ENCODE peak calls at places on chromosome 6, in five cellular contexts. C is breast epithelium, X is IMR-90, I is epithelial cell of esophagus, Z is pancreas. H is an unnamed sample.

GRCh38 chr6:8628063-8628462 is 192.7 kb upstream of the SLC35B3 start:
- DNase-seq in Z (no peak), X (no peak), I (peak; percentile 47), C (no peak), H (no peak)

GRCh38 chr6:2951723-2952122 is 19.6 kb downstream of the SERPINB6 start:
- DNase-seq in C (no peak), I (no peak), Z (peak; percentile 10), X (no peak), H (no peak)

GRCh38 chr6:45461486-45461885 is 83.8 kb upstream of the SUPT3H start:
- DNase-seq in C (no peak), Z (no peak), I (no peak), X (no peak), H (no peak)

GRCh38 chr6:169139179-169139971 is 114.3 kb downstream of the THBS2 start:
- DNase-seq in X (no peak), Z (no peak), I (no peak), C (no peak), H (no peak)

GRCh38 chr6:125787791-125788190 is 3.0 kb upstream of the NCOA7 start:
- DNase-seq in I (peak; percentile 27), C (no peak), X (peak; percentile 54), Z (no peak), H (peak; percentile 10)

GRCh38 chr6:125022391-125022989 is 60.3 kb downstream of the RNF217 start:
- DNase-seq in I (no peak), X (no peak), Z (no peak), C (no peak), H (no peak)

GRCh38 chr6:135250751-135251356 is 69.7 kb downstream of the MYB start:
- DNase-seq in I (no peak), X (no peak), C (no peak), Z (no peak), H (no peak)

GRCh38 chr6:153800580-153800979 is 238.5 kb upstream of the OPRM1 start:
- DNase-seq in C (no peak), Z (no peak), X (no peak), I (no peak), H (no peak)

GRCh38 chr6:27426045-27426620 is 37.6 kb downstream of the ZNF391 start:
- DNase-seq in C (no peak), Z (no peak), I (no peak), X (no peak), H (no peak)

GRCh38 chr6:131685266-131685780 is 15.9 kb downstream of the OR2A4 start:
- DNase-seq in X (no peak), Z (no peak), I (no peak), C (no peak), H (no peak)

GRCh38 chr6:99434702-99435530 is 9.8 kb upstream of the PNISR start:
- DNase-seq in X (peak; percentile 44), Z (no peak), I (peak; percentile 47), C (no peak), H (no peak)

GRCh38 chr6:41457303-41457670 is 88.9 kb upstream of the FOXP4 start:
- DNase-seq in X (no peak), C (no peak), I (no peak), Z (no peak), H (no peak)

GRCh38 chr6:119848706-119849105 is 499.1 kb upstream of the MAN1A1 start:
- DNase-seq in X (no peak), C (no peak), I (no peak), Z (no peak), H (no peak)

GRCh38 chr6:166415306-166415705 is 32.6 kb upstream of the MPC1 start:
- DNase-seq in I (no peak), C (no peak), Z (no peak), X (no peak), H (no peak)

GRCh38 chr6:14728396-14729024 is 517.4 kb upstream of the JARID2 start:
- DNase-seq in X (peak; percentile 89), C (no peak), I (peak; percentile 64), Z (no peak), H (no peak)

GRCh38 chr6:167750956-167751358 is 75.8 kb upstream of the AFDN start:
- DNase-seq in Z (peak; percentile 95), C (peak; percentile 97), X (no peak), I (peak; percentile 79), H (peak; percentile 90)

GRCh38 chr6:68695403-68695802 is 60.3 kb downstream of the ADGRB3 start:
- DNase-seq in C (no peak), Z (no peak), X (no peak), I (no peak), H (no peak)

GRCh38 chr6:50849016-50849748 is 30.5 kb downstream of the TFAP2B start:
- DNase-seq in C (no peak), X (no peak), Z (no peak), I (no peak), H (no peak)

GRCh38 chr6:129936329-129937165 is 75.4 kb upstream of the TMEM244 start:
- DNase-seq in I (peak; percentile 74), C (no peak), X (peak; percentile 60), Z (peak; percentile 23), H (peak; percentile 55)

GRCh38 chr6:142735182-142735581 is 209.8 kb downstream of the HIVEP2 start:
- DNase-seq in I (no peak), C (no peak), Z (no peak), X (peak; percentile 10), H (no peak)

GRCh38 chr6:2982464-2983121 is 11.2 kb upstream of the SERPINB6 start:
- DNase-seq in I (no peak), C (no peak), Z (no peak), X (no peak), H (no peak)

GRCh38 chr6:145244712-145245111 is 490.6 kb downstream of the EPM2A start:
- DNase-seq in I (peak; percentile 26), Z (no peak), C (no peak), X (no peak), H (no peak)

GRCh38 chr6:149212892-149213786 is 104.4 kb upstream of the TAB2 start:
- DNase-seq in C (no peak), I (no peak), X (no peak), Z (no peak), H (no peak)

GRCh38 chr6:100512203-100512862 is 47.6 kb upstream of the SIM1 start:
- DNase-seq in Z (no peak), C (no peak), I (peak; percentile 52), X (peak; percentile 56), H (no peak)

GRCh38 chr6:46677314-46677654 is 10.4 kb upstream of the TDRD6 start:
- DNase-seq in I (peak; percentile 13), X (no peak), Z (no peak), C (no peak), H (no peak)

GRCh38 chr6:157034433-157035230 is 257.5 kb downstream of the ARID1B start:
- DNase-seq in I (peak; percentile 70), C (no peak), X (peak; percentile 72), Z (no peak), H (no peak)

GRCh38 chr6:110221738-110222137 is 41.5 kb downstream of the CDC40 start:
- DNase-seq in Z (no peak), X (peak; percentile 7), C (no peak), I (no peak), H (no peak)

GRCh38 chr6:13444604-13445003 is 42.8 kb downstream of the GFOD1 start:
- DNase-seq in Z (no peak), I (no peak), X (no peak), C (no peak), H (no peak)
- TF ChIP-seq CTCF in Z (no peak), I (no peak), X (no peak), C (no peak), H (no peak)

DNA sequence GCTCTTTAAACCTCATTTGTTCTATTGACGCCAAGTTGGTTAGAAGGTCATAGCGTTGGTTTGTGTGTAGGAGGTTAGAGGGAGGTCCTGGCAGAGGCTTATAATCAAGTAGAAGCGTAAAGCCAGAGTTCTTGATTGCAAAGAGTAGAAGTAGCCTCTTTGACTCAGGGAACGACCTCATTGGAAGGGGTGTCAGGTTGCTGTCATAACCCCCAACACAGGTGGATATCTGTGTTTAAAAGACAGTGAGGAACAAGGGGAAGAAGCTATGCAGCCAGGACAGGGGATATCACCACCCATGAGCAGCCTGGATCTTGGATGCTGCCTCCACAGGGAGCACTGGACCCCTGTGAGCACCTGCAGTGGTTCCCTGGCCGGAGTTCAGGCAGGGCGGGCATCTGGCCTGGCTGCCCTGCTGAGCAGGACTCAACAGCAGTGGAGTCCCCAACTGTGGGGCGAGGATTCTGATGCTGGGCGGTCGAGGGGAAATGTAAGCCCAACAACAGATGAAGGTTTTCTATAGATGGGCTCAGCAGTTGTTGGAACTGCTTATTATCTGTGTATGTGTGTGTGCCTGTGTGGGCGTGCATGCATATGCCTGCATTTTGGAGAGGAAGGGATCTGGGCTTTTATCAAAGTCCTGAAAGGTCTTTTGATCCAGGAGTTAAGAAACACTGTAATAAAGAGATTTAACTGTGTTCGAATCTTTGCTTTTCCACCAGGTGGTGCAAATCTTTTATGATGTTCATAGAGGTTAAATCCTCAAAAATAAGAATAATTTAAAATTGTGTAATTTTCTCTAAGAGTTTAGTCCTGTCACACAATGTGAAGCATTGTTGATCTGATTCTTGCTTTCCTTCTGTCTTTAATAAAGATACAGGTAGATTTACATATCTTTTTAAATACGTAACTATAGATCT is 27.7 kb downstream of the HIVEP1 start:
- DNase-seq in Z (no peak), I (no peak), C (no peak), X (no peak), H (no peak)
- TF ChIP-seq CTCF in Z (no peak), I (no peak), C (no peak), X (peak; percentile 25), H (no peak)

DNA sequence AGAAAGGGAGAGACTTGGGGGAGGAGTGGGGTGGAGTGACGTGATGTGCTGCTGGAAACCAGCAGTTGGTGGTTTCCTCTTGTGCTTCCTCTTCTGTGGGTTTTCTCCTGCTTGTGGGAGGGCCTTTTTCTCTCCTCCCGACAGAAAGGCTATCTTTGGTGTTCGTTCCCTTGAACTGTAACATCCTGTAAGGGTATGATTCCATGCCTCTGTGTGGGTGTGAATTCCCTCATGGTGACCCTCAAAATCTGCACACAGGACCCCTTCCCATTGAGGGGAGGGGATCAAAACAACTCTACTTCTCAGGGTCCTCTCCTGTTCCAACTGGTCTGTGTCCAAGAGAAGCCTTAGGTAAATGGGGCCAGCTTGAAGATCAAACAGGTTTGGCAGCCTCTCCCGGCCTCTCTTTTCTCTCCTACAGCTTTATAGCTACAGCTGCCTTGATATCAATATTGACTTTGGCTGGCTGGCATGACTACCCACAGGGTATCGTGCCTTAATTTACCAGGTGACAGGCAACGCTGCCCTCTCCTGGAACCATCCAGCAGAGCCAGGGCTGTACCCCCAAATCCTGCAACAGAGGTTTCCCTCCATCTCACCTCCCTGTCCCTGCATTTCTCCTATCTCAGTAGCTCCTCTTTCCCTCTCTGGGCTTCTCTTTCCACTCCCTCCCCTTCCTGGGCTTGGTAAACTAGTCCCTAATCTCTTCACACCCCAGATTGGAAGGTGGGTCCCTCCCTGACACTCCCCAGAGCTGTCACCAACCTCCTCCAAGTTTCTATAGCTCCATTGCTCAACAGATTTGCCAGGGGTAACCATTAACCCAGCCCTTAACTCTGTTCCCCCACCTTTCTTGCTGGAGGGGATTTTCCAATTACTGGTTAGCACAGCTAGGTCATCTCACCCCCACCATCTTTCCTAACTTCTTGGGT is 1.5 kb upstream of the MSH5 start:
- DNase-seq in X (peak; percentile 89), Z (peak; percentile 55), I (peak; percentile 81), C (peak; percentile 74), H (peak; percentile 91)
- TF ChIP-seq CTCF in X (peak; percentile 30), Z (no peak), I (peak; percentile 26), C (peak; percentile 46), H (no peak)

GRCh38 chr6:108782231-108783041 is 65.8 kb upstream of the ARMC2 start:
- DNase-seq in C (peak; percentile 84), X (peak; percentile 81), Z (peak; percentile 86), I (peak; percentile 95), H (peak; percentile 90)
- TF ChIP-seq CTCF in C (peak; percentile 78), X (peak; percentile 82), Z (peak; percentile 70), I (peak; percentile 87), H (peak; percentile 71)

GRCh38 chr6:37051138-37052026 is 45.9 kb downstream of the FGD2 start:
- DNase-seq in X (peak; percentile 61), Z (peak; percentile 89), I (peak; percentile 79), C (peak; percentile 81), H (peak; percentile 95)
- TF ChIP-seq CTCF in X (peak; percentile 95), Z (peak; percentile 81), I (peak; percentile 84), C (peak; percentile 92), H (peak; percentile 92)

GRCh38 chr6:52691718-52692117 is 20.8 kb downstream of the TMEM14A start:
- DNase-seq in Z (no peak), C (no peak), I (peak; percentile 24), X (peak; percentile 5), H (no peak)
- TF ChIP-seq CTCF in Z (no peak), C (no peak), I (peak; percentile 16), X (peak; percentile 1), H (no peak)